ENCODE peak calls at places on chromosomes 1 and 21, in ten cellular contexts. F, K, A, Y, V, D, J, O, S and M are unnamed samples.

GRCh38 chr1:207218512-207219352 is 102.7 kb upstream of the CD55 start:
- DNase-seq in Y (no peak), A (no peak), F (no peak), D (no peak), O (no peak), K (no peak), J (no peak), V (no peak), S (peak; percentile 54), M (no peak)

GRCh38 chr1:91624331-91624730 is 123.7 kb downstream of the CDC7 start:
- DNase-seq in A (no peak), S (no peak), V (no peak), J (no peak), O (no peak), K (no peak), F (no peak), D (no peak), Y (no peak), M (no peak)

GRCh38 chr1:167644551-167644950 is 14.5 kb downstream of the RCSD1 start:
- DNase-seq in F (no peak), K (no peak), O (no peak), A (no peak), S (no peak), J (no peak), D (no peak), Y (no peak), V (peak; percentile 17), M (no peak)

GRCh38 chr1:44021156-44021555 is 10.1 kb downstream of the SLC6A9 start:
- DNase-seq in D (no peak), S (no peak), J (no peak), A (no peak), O (no peak), F (no peak), V (no peak), Y (peak; percentile 63), K (no peak), M (no peak)

GRCh38 chr1:93623436-93623835 is 58.2 kb downstream of the BCAR3 start:
- DNase-seq in Y (no peak), K (no peak), O (no peak), J (no peak), A (no peak), V (no peak), S (no peak), D (no peak), F (no peak), M (no peak)

GRCh38 chr1:220942278-220942677 is 63.0 kb downstream of the HLX start:
- DNase-seq in A (no peak), O (no peak), S (no peak), F (no peak), D (no peak), Y (no peak), V (no peak), K (no peak), J (no peak), M (no peak)

GRCh38 chr21:40534886-40535285 is 312.1 kb downstream of the DSCAM start:
- DNase-seq in V (no peak), O (no peak), J (no peak), K (no peak), S (no peak), D (no peak), Y (no peak), A (no peak), F (no peak), M (no peak)

GRCh38 chr1:118113261-118113660 is 71.8 kb downstream of the SPAG17 start:
- DNase-seq in J (no peak), K (no peak), A (no peak), Y (no peak), D (peak; percentile 34), O (no peak), F (no peak), V (no peak), S (peak; percentile 77), M (peak; percentile 49)

GRCh38 chr1:18160290-18160942 is 52.8 kb downstream of the IGSF21 start:
- DNase-seq in F (no peak), K (no peak), J (peak; percentile 49), Y (no peak), O (no peak), V (peak; percentile 87), A (peak; percentile 76), D (no peak), S (no peak), M (no peak)

GRCh38 chr1:30533796-30534550 is 189.4 kb downstream of the MATN1 start:
- DNase-seq in A (peak; percentile 23), F (no peak), D (no peak), Y (no peak), S (no peak), V (no peak), O (peak; percentile 93), J (no peak), K (no peak), M (no peak)

GRCh38 chr1:44602675-44603610 is 71.3 kb downstream of the TMEM53 start:
- DNase-seq in J (no peak), S (no peak), F (peak; percentile 69), A (no peak), Y (no peak), O (no peak), V (no peak), K (no peak), D (no peak), M (no peak)

GRCh38 chr1:56973898-56974752 is 8.3 kb upstream of the C8B start:
- DNase-seq in F (no peak), O (no peak), Y (no peak), K (no peak), V (no peak), D (no peak), J (no peak), A (no peak), S (peak; percentile 9), M (peak; percentile 66)

GRCh38 chr1:116870322-116870721 is 39.4 kb upstream of the PTGFRN start:
- DNase-seq in D (no peak), J (no peak), Y (no peak), V (no peak), K (no peak), F (no peak), O (no peak), A (no peak), S (no peak), M (no peak)

GRCh38 chr1:108049083-108049819 is 84.3 kb upstream of the VAV3 start:
- DNase-seq in A (peak; percentile 69), K (no peak), D (peak; percentile 18), S (peak; percentile 12), Y (no peak), J (no peak), O (no peak), V (peak; percentile 91), F (peak; percentile 18), M (no peak)

GRCh38 chr1:210407207-210407886 is 78.6 kb downstream of the HHAT start:
- DNase-seq in D (peak; percentile 65), V (peak; percentile 92), K (peak; percentile 76), Y (peak; percentile 80), O (no peak), A (peak; percentile 82), S (peak; percentile 50), J (peak; percentile 87), F (peak; percentile 70), M (peak; percentile 60)

GRCh38 chr1:220511785-220512184 is 16.2 kb upstream of the MARK1 start:
- DNase-seq in J (no peak), S (no peak), F (no peak), D (peak; percentile 2), O (no peak), Y (no peak), K (no peak), V (no peak), A (peak; percentile 66), M (no peak)

GRCh38 chr1:31483012-31483946 is 70.3 kb downstream of the SERINC2 start:
- DNase-seq in S (peak; percentile 95), K (no peak), F (no peak), O (no peak), A (no peak), Y (no peak), J (peak; percentile 34), V (no peak), D (peak; percentile 94), M (peak; percentile 97)

DNA sequence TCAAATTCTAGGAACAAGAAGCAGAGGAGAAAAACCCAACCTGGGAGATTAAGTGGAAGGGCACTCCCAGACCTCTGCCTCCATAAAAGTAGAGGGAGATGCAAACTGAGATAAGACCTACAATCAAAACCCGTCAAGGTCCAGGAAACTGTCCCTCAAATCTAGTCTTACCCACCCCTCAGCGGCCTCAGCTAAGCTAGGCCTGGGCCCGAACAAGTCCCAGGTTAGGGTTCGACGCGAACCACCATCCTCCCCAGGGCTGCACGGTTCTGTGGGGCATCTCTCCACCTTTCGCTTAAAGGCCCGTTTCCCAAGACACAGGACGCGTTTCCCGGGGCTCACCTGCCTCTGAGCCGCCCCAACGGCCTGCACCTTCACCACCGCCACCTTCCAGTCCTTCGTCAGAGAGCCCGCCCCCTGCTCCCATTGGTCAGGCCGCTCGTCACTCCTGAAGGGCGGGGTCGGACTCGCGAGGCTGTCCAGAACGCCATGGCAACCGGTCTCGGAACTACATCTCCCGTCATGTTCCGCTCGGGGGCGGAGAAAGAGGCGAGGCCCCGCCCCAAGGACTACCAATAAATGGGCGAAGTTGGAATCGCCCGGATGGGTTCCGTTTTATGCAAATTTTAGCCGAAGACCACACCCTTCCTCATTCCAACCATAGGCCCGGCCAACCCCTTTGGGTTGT is at the start of gene CRYZL1:
- DNase-seq in S (peak; percentile 100), D (peak; percentile 100), F (peak; percentile 91), Y (peak; percentile 100), V (peak; percentile 100), A (peak; percentile 100), J (peak; percentile 100), O (peak; percentile 100), K (peak; percentile 100), M (peak; percentile 100)
- H3K4me3 ChIP-seq in S (peak within 1 kb of the TSS; percentile 88), D (peak within 1 kb of the TSS; percentile 80), F (peak within 1 kb of the TSS; percentile 92), Y (peak within 1 kb of the TSS; percentile 82), V (peak within 1 kb of the TSS; percentile 83), A (peak within 1 kb of the TSS; percentile 65), J (peak within 1 kb of the TSS; percentile 90), O (peak within 1 kb of the TSS; percentile 85), K (peak within 1 kb of the TSS; percentile 83), M (peak within 1 kb of the TSS; percentile 85)

GRCh38 chr1:32500387-32501209 is 35.7 kb downstream of the ZBTB8B start:
- DNase-seq in F (peak; percentile 90), Y (peak; percentile 93), S (peak; percentile 63), V (peak; percentile 94), D (peak; percentile 59), K (peak; percentile 63), J (peak; percentile 78), O (no peak), A (peak; percentile 90), M (peak; percentile 54)
- TF ChIP-seq CTCF in F (no peak), Y (no peak), S (no peak), V (no peak), D (no peak), K (no peak), J (peak; percentile 46), O (no peak), A (no peak), M (no peak)

DNA sequence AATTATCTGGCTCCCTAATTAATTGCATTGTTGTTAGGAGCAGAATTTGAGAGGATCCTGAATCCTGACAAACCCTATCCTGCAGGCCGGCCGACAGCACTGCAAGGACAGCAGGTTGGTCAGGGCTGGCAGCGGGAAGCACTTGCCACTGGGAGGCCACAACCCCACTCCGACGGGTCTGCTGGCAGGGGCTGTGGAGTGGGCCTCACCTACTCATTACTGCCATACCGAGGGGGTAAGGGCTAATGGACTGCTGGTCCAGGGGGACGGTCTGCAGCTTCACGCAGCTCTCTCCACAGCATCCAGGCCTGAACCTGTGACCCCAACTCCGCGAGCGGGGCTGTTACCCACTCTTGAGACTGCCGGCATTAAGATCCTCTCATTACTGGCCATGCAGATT is 501.4 kb downstream of the OMA1 start:
- DNase-seq in K (no peak), J (no peak), A (no peak), V (no peak), O (no peak), F (no peak), Y (peak; percentile 66), S (no peak), D (no peak), M (no peak)
- H3K4me3 ChIP-seq in K (no peak overlapping the region), J (no peak overlapping the region), A (no peak overlapping the region), V (no peak overlapping the region), O (no peak overlapping the region), F (no peak overlapping the region), Y (no peak overlapping the region), S (no peak overlapping the region), D (no peak overlapping the region), M (no peak overlapping the region)

GRCh38 chr21:34510148-34511142 is 1.6 kb downstream of the KCNE1 start:
- DNase-seq in A (peak; percentile 90), S (peak; percentile 39), Y (peak; percentile 94), V (peak; percentile 91), K (peak; percentile 74), J (peak; percentile 81), D (peak; percentile 81), O (no peak), F (peak; percentile 27), M (peak; percentile 69)
- TF ChIP-seq CTCF in A (peak; percentile 77), S (peak; percentile 75), Y (peak; percentile 85), V (no peak), K (peak; percentile 94), J (peak; percentile 53), D (peak; percentile 80), O (no peak), F (peak; percentile 79), M (peak; percentile 78)